ENCODE peak calls at places on chromosomes 5 and 9, in six cellular contexts. K is brain microvascular endothelial cell, B is fibroblast of the aortic adventitia, O is AG09309, W is right atrium auricular region, N is OCI-LY7. L is an unnamed sample.

GRCh38 chr9:137078701-137079400 is 1.5 kb downstream of the UAP1L1 start:
- DNase-seq in K (no peak), B (no peak), O (no peak), W (no peak), N (no peak), L (no peak)

GRCh38 chr5:103228056-103228455 is 30.5 kb upstream of the MACIR start:
- DNase-seq in K (peak; percentile 39), B (peak; percentile 22), O (no peak), W (no peak), N (no peak), L (no peak)

GRCh38 chr9:4497395-4497794 is 7.1 kb downstream of the SLC1A1 start:
- DNase-seq in K (no peak), B (no peak), O (no peak), W (no peak), N (no peak), L (no peak)

GRCh38 chr5:137624786-137625349 is 111.0 kb downstream of the KLHL3 start:
- DNase-seq in K (no peak), B (no peak), O (no peak), W (no peak), N (no peak), L (no peak)

GRCh38 chr5:173420108-173420507 is 91.9 kb upstream of the STC2 start:
- DNase-seq in K (no peak), B (no peak), O (no peak), W (no peak), N (no peak), L (peak; percentile 25)

GRCh38 chr5:79242242-79243039 is 6.5 kb downstream of the JMY start:
- DNase-seq in K (no peak), B (no peak), O (no peak), W (no peak), N (no peak), L (no peak)

GRCh38 chr5:175658299-175659145 is 651 bp downstream of the HRH2 start:
- DNase-seq in K (no peak), B (no peak), O (no peak), W (no peak), N (no peak), L (no peak)

GRCh38 chr9:91047993-91048607 is 246.5 kb downstream of the SYK start:
- DNase-seq in K (peak; percentile 89), B (peak; percentile 78), O (peak; percentile 74), W (peak; percentile 23), N (no peak), L (peak; percentile 86)

GRCh38 chr9:109568568-109569210 is 70.6 kb upstream of the PTPN3 start:
- DNase-seq in K (no peak), B (no peak), O (no peak), W (no peak), N (no peak), L (no peak)

GRCh38 chr9:121921444-121921843 is 171.7 kb downstream of the TTLL11 start:
- DNase-seq in K (no peak), B (no peak), O (no peak), W (no peak), N (peak; percentile 33), L (no peak)

GRCh38 chr9:4306066-4306787 is 6.4 kb upstream of the GLIS3 start:
- DNase-seq in K (peak; percentile 41), B (peak; percentile 74), O (no peak), W (no peak), N (no peak), L (no peak)

GRCh38 chr5:132961887-132962286 is 1.5 kb downstream of the AFF4 start:
- DNase-seq in K (peak; percentile 32), B (peak; percentile 74), O (no peak), W (no peak), N (peak; percentile 7), L (peak; percentile 72)

GRCh38 chr5:13081116-13081515 is 863.4 kb downstream of the DNAH5 start:
- DNase-seq in K (no peak), B (no peak), O (no peak), W (no peak), N (no peak), L (no peak)

GRCh38 chr9:69801994-69802393 is 18.6 kb upstream of the CFAP95 start:
- DNase-seq in K (no peak), B (no peak), O (no peak), W (no peak), N (no peak), L (no peak)

GRCh38 chr5:137656558-137656957 is 79.3 kb downstream of the KLHL3 start:
- DNase-seq in K (no peak), B (no peak), O (no peak), W (no peak), N (no peak), L (no peak)

GRCh38 chr9:121685795-121686377 is 34.5 kb downstream of the DAB2IP start:
- DNase-seq in K (no peak), B (no peak), O (no peak), W (no peak), N (no peak), L (no peak)

GRCh38 chr9:75937859-75938258 is 47.4 kb downstream of the PCSK5 start:
- DNase-seq in K (no peak), B (peak; percentile 68), O (no peak), W (no peak), N (no peak), L (no peak)

GRCh38 chr9:78932849-78933627 is 636.1 kb downstream of the PSAT1 start:
- DNase-seq in K (peak; percentile 37), B (peak; percentile 40), O (no peak), W (no peak), N (no peak), L (peak; percentile 68)

GRCh38 chr9:113349434-113350337 is at the start of gene BSPRY:
- DNase-seq in K (no peak), B (no peak), O (no peak), W (no peak), N (peak; percentile 25), L (no peak)

GRCh38 chr9:83431470-83432060 is 106.6 kb downstream of the FRMD3 start:
- DNase-seq in K (no peak), B (peak; percentile 6), O (no peak), W (no peak), N (no peak), L (no peak)

GRCh38 chr5:177310332-177310731 is 1.4 kb downstream of the MXD3 start:
- DNase-seq in K (no peak), B (no peak), O (no peak), W (no peak), N (no peak), L (no peak)

GRCh38 chr5:73901045-73901444 is 275.0 kb downstream of the ARHGEF28 start:
- DNase-seq in K (peak; percentile 66), B (no peak), O (no peak), W (no peak), N (no peak), L (peak; percentile 64)

GRCh38 chr5:173858025-173858674 is 30.0 kb upstream of the CPEB4 start:
- DNase-seq in K (no peak), B (no peak), O (no peak), W (no peak), N (no peak), L (no peak)

GRCh38 chr5:149853019-149853648 is 91.5 kb downstream of the PDE6A start:
- DNase-seq in K (peak; percentile 73), B (peak; percentile 82), O (peak; percentile 38), W (peak; percentile 87), N (peak; percentile 66), L (peak; percentile 77)

GRCh38 chr5:123670981-123671557 is 159.1 kb downstream of the CSNK1G3 start:
- DNase-seq in K (peak; percentile 46), B (peak; percentile 68), O (no peak), W (no peak), N (peak; percentile 65), L (peak; percentile 65)

GRCh38 chr5:72848474-72849428 is 32.3 kb downstream of the TNPO1 start:
- DNase-seq in K (peak; percentile 14), B (no peak), O (no peak), W (no peak), N (peak; percentile 78), L (peak; percentile 23)

GRCh38 chr5:83488271-83488670 is 16.7 kb downstream of the VCAN start:
- DNase-seq in K (no peak), B (peak; percentile 42), O (no peak), W (no peak), N (no peak), L (no peak)

DNA sequence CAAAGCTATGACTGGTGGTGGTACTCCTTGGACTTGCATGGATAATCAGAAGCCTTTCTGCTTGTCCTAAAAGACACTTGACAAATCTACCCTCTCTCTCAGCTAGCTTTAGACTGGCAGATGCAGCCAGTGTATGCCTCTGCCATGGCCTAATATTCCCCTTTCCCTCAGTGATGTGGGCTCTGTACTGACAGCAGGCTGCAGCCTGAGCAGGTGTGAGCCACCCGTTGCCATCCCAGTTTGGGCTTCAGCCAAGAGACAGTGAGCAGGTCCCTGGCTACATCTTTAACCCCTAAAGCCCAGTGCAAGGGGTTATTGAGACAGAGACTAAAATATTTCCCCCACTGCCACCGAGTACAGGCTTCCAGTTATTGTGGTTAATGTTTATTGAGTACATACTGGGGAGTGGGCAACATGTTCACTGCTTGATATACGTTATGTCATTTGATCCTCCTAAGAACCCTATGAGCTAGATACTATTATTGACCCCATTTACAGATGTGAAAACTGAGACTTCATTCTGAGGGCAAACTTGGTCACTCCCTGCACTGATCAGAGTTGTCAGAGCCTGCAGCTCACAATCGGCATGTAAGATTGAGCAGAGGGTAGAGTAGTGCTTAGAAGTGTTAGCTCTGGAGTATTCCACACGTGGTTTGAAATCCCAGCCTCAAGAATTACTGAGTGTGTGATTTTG is 254.2 kb downstream of the ARHGAP26 start:
- DNase-seq in K (no peak), B (no peak), O (no peak), W (no peak), N (no peak), L (no peak)
- H3K4me3 ChIP-seq in K (no peak overlapping the region), B (no peak overlapping the region), O (no peak overlapping the region), W (no peak overlapping the region), N (no peak overlapping the region), L (no peak overlapping the region)

GRCh38 chr5:125668904-125669303 is 754.3 kb upstream of the GRAMD2B start:
- DNase-seq in K (no peak), B (no peak), O (no peak), W (no peak), N (peak; percentile 1), L (no peak)

GRCh38 chr5:125673359-125673950 is 749.8 kb upstream of the GRAMD2B start:
- DNase-seq in K (no peak), B (no peak), O (no peak), W (no peak), N (no peak), L (no peak)
- TF ChIP-seq CTCF in K (peak; percentile 18), B (no peak), O (no peak), W (peak; percentile 18), N (peak; percentile 26), L (no peak)

GRCh38 chr5:140564196-140565023 is at the start of the genes APBB3 and SLC35A4:
- DNase-seq in K (peak; percentile 98), B (peak; percentile 99), O (peak; percentile 97), W (peak; percentile 99), N (peak; percentile 96), L (peak; percentile 99)
- H3K4me3 ChIP-seq in K (peak within 1 kb of the TSS; percentile 96), B (peak within 1 kb of the TSS; percentile 97), O (peak within 1 kb of the TSS; percentile 78), W (peak within 1 kb of the TSS; percentile 71), N (peak within 1 kb of the TSS; percentile 87), L (peak within 1 kb of the TSS; percentile 94)

DNA sequence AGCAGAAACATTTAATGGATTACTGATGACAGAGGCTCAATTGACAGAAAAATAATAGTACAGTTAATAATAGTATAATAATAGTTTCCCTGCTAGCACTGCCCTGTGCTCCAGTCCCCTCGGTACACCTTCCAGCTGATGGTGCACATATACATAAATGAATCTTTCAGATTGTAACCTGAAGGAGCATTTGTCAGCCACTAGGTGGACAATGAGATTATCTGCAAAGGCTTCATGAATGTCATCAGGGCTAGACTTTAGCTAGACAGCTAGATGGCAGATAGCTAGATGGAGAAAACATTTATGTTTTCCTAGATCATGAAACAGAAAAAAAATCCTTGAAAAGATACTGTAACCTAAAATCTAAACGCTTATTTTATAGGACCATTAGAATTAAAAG is 304.4 kb upstream of the SMC2 start:
- DNase-seq in K (no peak), B (no peak), O (no peak), W (no peak), N (peak; percentile 25), L (peak; percentile 18)
- TF ChIP-seq CTCF in K (peak; percentile 60), B (peak; percentile 7), O (no peak), W (peak; percentile 34), N (peak; percentile 73), L (peak; percentile 51)

L was measured in astrocyte of the spinal cord.